ENCODE peak calls at places on chromosome 14, in seven cellular contexts. A is tibial artery; I is fibroblast of lung; F is CD4-positive, alpha-beta T cell; Q is left lung; Y is adipocyte; N is CD8-positive, alpha-beta T cell. C is an unnamed sample. For H3K9me3, the result is how much of the 10 kb centered on the place peaks cover.

GRCh38 chr14:99715266-99716000 is 31.3 kb downstream of the CYP46A1 start:
- DNase-seq in A (no peak), I (no peak), F (no peak), Q (no peak), Y (no peak), N (no peak), C (no peak)

GRCh38 chr14:68548194-68549056 is 244.4 kb downstream of the ZFP36L1 start:
- DNase-seq in A (peak), I (peak), F (no peak), Q (peak), Y (peak), N (no peak), C (peak)

GRCh38 chr14:87430810-87431209 is 562.2 kb downstream of the GALC start:
- DNase-seq in A (no peak), I (peak), F (no peak), Q (no peak), Y (no peak), N (no peak), C (peak)

GRCh38 chr14:77025744-77026165 is 2.8 kb downstream of the IRF2BPL start:
- DNase-seq in A (no peak), I (no peak), F (no peak), Q (no peak), Y (peak), N (no peak), C (no peak)

GRCh38 chr14:88470542-88471440 is 84.0 kb downstream of the PTPN21 start:
- DNase-seq in A (no peak), I (peak), F (no peak), Q (no peak), Y (peak), N (no peak), C (no peak)

GRCh38 chr14:96616168-96616681 is 114.0 kb downstream of the PAPOLA start:
- DNase-seq in A (no peak), I (no peak), F (no peak), Q (no peak), Y (no peak), N (no peak), C (no peak)

GRCh38 chr14:68191567-68192321 is 372.2 kb downstream of the RAD51B start:
- DNase-seq in A (no peak), I (peak), F (no peak), Q (no peak), Y (no peak), N (no peak), C (no peak)

GRCh38 chr14:56378474-56378873 is 201.1 kb upstream of the TMEM260 start:
- DNase-seq in A (peak), I (peak), F (no peak), Q (no peak), Y (peak), N (no peak), C (no peak)

GRCh38 chr14:26941521-26941920 is 343.7 kb upstream of the NOVA1 start:
- DNase-seq in A (no peak), I (no peak), F (no peak), Q (no peak), Y (no peak), N (no peak), C (no peak)

GRCh38 chr14:26935733-26936132 is 337.9 kb upstream of the NOVA1 start:
- DNase-seq in A (no peak), I (no peak), F (no peak), Q (no peak), Y (no peak), N (no peak), C (no peak)

GRCh38 chr14:26938054-26938453 is 340.2 kb upstream of the NOVA1 start:
- DNase-seq in A (no peak), I (no peak), F (no peak), Q (no peak), Y (no peak), N (no peak), C (no peak)

GRCh38 chr14:26934151-26934550 is 336.3 kb upstream of the NOVA1 start:
- DNase-seq in A (no peak), I (no peak), F (no peak), Q (no peak), Y (no peak), N (no peak), C (no peak)

DNA sequence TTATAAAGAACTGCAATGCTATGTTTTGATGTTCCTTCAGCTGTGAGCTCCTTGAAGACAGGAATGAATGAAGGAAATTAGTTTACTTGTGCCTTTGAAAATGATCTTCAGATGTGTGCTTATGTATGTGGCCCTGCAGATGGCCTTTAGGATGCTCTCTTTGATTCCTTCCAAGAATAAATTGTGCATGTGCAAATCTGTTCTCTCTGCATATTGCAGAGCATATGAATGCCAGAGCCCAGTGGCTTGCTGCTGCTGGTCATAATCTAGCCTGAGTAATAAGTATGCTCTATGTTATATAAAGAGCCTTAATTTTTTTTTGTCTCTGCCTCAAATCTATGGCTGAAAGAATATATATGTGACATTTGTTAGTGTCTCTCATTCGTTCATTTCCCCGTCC is 341.9 kb upstream of the NOVA1 start:
- DNase-seq in A (no peak), I (no peak), F (no peak), Q (no peak), Y (no peak), N (no peak), C (no peak)
- H3K9me3 ChIP-seq in A (under half), I (under half), F (under half), Q (under half), Y (under half), N (under half), C (under half)

GRCh38 chr14:101709962-101710891 is 51.3 kb upstream of the PPP2R5C start:
- DNase-seq in A (no peak), I (no peak), F (no peak), Q (no peak), Y (no peak), N (no peak), C (no peak)

GRCh38 chr14:101709533-101709881 is 52.0 kb upstream of the PPP2R5C start:
- DNase-seq in A (no peak), I (no peak), F (no peak), Q (no peak), Y (no peak), N (no peak), C (no peak)

GRCh38 chr14:101707285-101707842 is 54.1 kb upstream of the PPP2R5C start:
- DNase-seq in A (no peak), I (peak), F (peak), Q (no peak), Y (peak), N (peak), C (peak)

GRCh38 chr14:101707863-101708620 is 53.5 kb upstream of the PPP2R5C start:
- DNase-seq in A (no peak), I (no peak), F (no peak), Q (no peak), Y (no peak), N (no peak), C (no peak)

GRCh38 chr14:101708853-101709532 is 52.5 kb upstream of the PPP2R5C start:
- DNase-seq in A (no peak), I (no peak), F (no peak), Q (no peak), Y (no peak), N (no peak), C (no peak)
- H3K9me3 ChIP-seq in A (under half), I (under half), F (under half), Q (under half), Y (under half), N (under half), C (under half)

DNA sequence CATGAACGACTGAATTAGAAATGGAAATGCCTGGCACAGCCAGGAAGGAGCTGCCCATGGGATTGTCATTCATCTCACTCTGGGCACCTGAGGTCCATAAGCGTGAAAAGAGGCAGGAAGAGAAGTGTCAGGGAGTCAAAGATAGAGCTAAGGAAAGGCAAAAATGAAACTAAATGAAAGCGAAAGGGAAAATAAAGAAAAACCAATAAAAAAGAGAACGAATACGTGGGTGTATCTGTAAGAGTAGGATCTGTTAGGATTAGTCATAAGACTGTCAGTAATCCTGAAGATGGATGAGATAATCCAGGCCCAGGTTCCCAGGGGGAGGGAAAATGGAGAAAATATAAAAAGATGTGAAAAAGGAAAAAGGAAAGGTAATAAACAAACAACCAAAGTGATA is 23.5 kb downstream of the MEG3 start:
- DNase-seq in A (no peak), I (peak), F (no peak), Q (no peak), Y (peak), N (no peak), C (no peak)
- H3K9me3 ChIP-seq in A (under half), I (under half), F (under half), Q (under half), Y (under half), N (under half), C (under half)

GRCh38 chr14:106843376-106843775 is 1317.0 kb downstream of the TMEM121 start:
- DNase-seq in A (no peak), I (no peak), F (no peak), Q (no peak), Y (no peak), N (no peak), C (no peak)
- H3K9me3 ChIP-seq in A (under half), I (under half), F (under half), Q (under half), Y (under half), N (under half), C (under half)

GRCh38 chr14:92106095-92106937 is at the start of gene ATXN3:
- DNase-seq in A (peak), I (peak), F (peak), Q (peak), Y (peak), N (peak), C (peak)
- H3K9me3 ChIP-seq in A (under half), I (under half), F (under half), Q (under half), Y (under half), N (under half), C (under half)

GRCh38 chr14:18660585-18660922 is 59.6 kb downstream of the OR11H12 start:
- DNase-seq in A (no peak), I (no peak), F (no peak), Q (no peak), Y (no peak), N (no peak), C (no peak)

GRCh38 chr14:18656627-18657026 is 55.7 kb downstream of the OR11H12 start:
- DNase-seq in A (no peak), I (no peak), F (no peak), Q (no peak), Y (no peak), N (no peak), C (no peak)
- H3K9me3 ChIP-seq in A (under half), I (under half), F (under half), Q (under half), Y (under half), N (under half), C (under half)

GRCh38 chr14:46686652-46687051 is 35.1 kb upstream of the RPL10L start:
- DNase-seq in A (no peak), I (no peak), F (no peak), Q (no peak), Y (no peak), N (no peak), C (no peak)
- H3K9me3 ChIP-seq in A (under half), I (under half), F (under half), Q (under half), Y (under half), N (under half), C (under half)

GRCh38 chr14:20001863-20002262 is at the start of gene OR4Q2:
- DNase-seq in A (no peak), I (no peak), F (no peak), Q (no peak), Y (no peak), N (no peak), C (no peak)
- H3K9me3 ChIP-seq in A (under half), I (under half), F (under half), Q (under half), Y (under half), N (under half), C (under half)

DNA sequence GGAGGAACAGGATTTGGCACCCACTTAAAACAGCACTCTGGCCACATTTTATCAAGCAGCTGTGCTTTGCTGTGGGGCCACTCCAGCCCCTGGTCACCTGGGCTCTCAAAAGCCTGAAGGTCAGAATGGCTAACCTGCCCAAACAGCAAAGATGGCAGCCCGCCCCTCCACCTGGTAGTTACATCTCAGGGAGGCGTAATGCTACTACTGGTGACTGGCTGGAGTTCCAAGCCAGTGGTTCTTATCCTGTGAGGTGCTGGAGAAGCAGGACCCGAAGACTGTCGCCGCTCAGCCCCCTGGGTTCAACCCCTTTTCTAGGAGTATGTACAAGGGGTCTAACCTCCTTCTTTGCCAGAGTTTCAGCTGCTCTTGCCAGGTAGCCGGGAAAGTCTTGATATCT is 467.4 kb upstream of the FOXG1 start:
- DNase-seq in A (no peak), I (no peak), F (no peak), Q (no peak), Y (no peak), N (no peak), C (no peak)
- H3K9me3 ChIP-seq in A (under half), I (under half), F (under half), Q (under half), Y (under half), N (under half), C (under half)

DNA sequence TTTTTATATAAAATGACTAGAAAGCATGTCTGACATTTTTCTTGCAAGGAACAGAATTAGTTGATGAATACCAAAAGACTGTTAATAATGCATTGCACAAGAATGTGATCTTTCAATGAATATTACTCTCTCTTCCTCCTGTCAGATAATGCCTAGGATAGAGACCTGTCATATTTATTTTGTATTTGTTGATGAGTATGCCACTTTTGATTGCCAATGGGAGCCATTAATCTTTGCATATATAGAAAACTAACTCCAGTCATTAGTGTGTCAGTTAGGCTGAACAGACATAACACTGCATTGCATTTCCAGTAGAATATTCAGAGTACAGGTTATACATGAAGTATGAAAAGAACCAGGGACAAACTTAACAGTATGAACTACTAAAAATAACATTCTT is 1125.3 kb downstream of the LRFN5 start:
- DNase-seq in A (no peak), I (no peak), F (no peak), Q (no peak), Y (no peak), N (no peak), C (no peak)
- H3K9me3 ChIP-seq in A (under half), I (under half), F (under half), Q (under half), Y (under half), N (under half), C (under half)